ENCODE peak calls at places on chromosome X, in eight cellular contexts. B is MM.1S, L is A549, M is RWPE2, T is lower lobe of right lung, Z is glutamatergic neuron, I is GM13976, N is left ventricle myocardium inferior. H is an unnamed sample.

GRCh38 chrX:100208076-100208475 is 202.0 kb downstream of the PCDH19 start:
- DNase-seq in B (no peak), L (no peak), M (no peak), T (no peak), Z (no peak), I (no peak), N (no peak), H (no peak)

GRCh38 chrX:155334486-155335316 is at the start of gene CLIC2:
- DNase-seq in B (peak), L (peak), M (no peak), T (peak), Z (no peak), I (no peak), N (peak), H (no peak)

GRCh38 chrX:135688137-135688536 is 25.3 kb upstream of the CT45A1 start:
- DNase-seq in B (no peak), L (peak), M (no peak), T (no peak), Z (peak), I (no peak), N (no peak), H (no peak)

GRCh38 chrX:109475174-109475891 is 6.6 kb downstream of the GUCY2F start:
- DNase-seq in B (no peak), L (peak), M (no peak), T (no peak), Z (peak), I (no peak), N (peak), H (peak)

GRCh38 chrX:115535844-115536243 is 25.1 kb upstream of the PLS3 start:
- DNase-seq in B (no peak), L (no peak), M (no peak), T (no peak), Z (no peak), I (no peak), N (no peak), H (no peak)

GRCh38 chrX:39688576-39689373 is 409.0 kb downstream of the BCOR start:
- DNase-seq in B (peak), L (peak), M (no peak), T (peak), Z (peak), I (peak), N (peak), H (peak)

GRCh38 chrX:153874366-153875125 is 11.4 kb downstream of the L1CAM start:
- DNase-seq in B (no peak), L (no peak), M (no peak), T (no peak), Z (no peak), I (no peak), N (no peak), H (no peak)

GRCh38 chrX:155966876-155967275 is 30.6 kb upstream of the IL9R start:
- DNase-seq in B (no peak), L (peak), M (no peak), T (no peak), Z (peak), I (peak), N (no peak), H (peak)

GRCh38 chrX:20063153-20063552 is 53.6 kb downstream of the MAP7D2 start:
- DNase-seq in B (no peak), L (no peak), M (no peak), T (no peak), Z (no peak), I (no peak), N (no peak), H (no peak)

GRCh38 chrX:50941638-50942037 is 31.1 kb downstream of the BMP15 start:
- DNase-seq in B (peak), L (peak), M (no peak), T (no peak), Z (no peak), I (no peak), N (no peak), H (no peak)
- TF ChIP-seq CTCF in B (peak), L (peak), M (peak), T (peak), Z (no peak), I (peak), N (peak), H (peak)

GRCh38 chrX:49177338-49177833 is 5.7 kb downstream of the PLP2 start:
- DNase-seq in B (no peak), L (peak), M (no peak), T (peak), Z (no peak), I (no peak), N (no peak), H (no peak)
- TF ChIP-seq CTCF in B (peak), L (peak), M (no peak), T (peak), Z (no peak), I (no peak), N (no peak), H (no peak)

DNA sequence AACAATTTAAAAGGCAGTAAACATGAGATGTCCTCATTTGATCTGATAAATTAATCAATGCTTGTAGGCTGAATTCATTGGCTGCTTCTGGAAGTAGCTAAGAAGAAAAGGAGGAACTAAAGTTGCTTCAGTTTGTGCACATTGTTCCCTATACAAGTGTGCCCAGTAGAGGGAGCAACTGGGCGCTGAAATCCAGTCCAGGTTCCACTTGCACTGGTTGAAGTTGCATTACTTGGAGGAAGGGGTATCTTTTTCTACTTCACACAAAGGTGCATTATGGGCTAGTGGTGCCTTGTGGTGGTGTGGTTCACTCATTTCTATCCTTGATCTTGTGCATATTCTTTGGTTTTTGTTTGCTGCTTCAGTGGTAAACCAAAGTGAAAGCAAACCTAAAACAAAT is 67.9 kb upstream of the SOX3 start:
- DNase-seq in B (peak), L (peak), M (no peak), T (no peak), Z (peak), I (peak), N (no peak), H (peak)
- TF ChIP-seq CTCF in B (peak), L (peak), M (peak), T (peak), Z (peak), I (peak), N (peak), H (peak)

GRCh38 chrX:44544036-44544435 is 1.4 kb upstream of the FUNDC1 start:
- DNase-seq in B (no peak), L (no peak), M (no peak), T (no peak), Z (no peak), I (no peak), N (no peak), H (no peak)

GRCh38 chrX:44542567-44543325 is at the start of gene FUNDC1:
- DNase-seq in B (peak), L (peak), M (peak), T (peak), Z (peak), I (peak), N (peak), H (peak)
- TF ChIP-seq CTCF in B (peak), L (peak), M (no peak), T (peak), Z (no peak), I (peak), N (peak), H (peak)

DNA sequence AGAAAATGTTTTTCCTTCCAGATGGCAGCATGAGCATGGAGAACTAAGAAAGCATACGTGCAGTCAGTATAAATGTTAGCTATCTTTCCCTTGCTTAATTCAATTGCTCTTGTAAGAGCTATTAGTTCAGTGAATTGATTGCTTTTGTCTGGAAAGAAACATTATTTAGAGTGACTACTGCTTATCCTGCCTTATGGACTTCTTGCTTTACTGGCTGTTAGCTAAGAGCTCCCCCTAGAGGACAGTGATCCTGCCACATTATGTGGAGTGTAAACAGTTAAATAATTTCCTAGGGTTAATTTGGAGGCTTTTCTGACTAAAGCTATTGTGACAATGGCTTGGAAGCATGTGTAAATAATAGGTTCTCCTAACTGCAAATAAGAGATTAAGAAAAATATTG is 1402.4 kb downstream of the FAM133A start:
- DNase-seq in B (peak), L (peak), M (no peak), T (no peak), Z (no peak), I (no peak), N (no peak), H (peak)
- TF ChIP-seq CTCF in B (peak), L (peak), M (peak), T (no peak), Z (peak), I (peak), N (peak), H (peak)

DNA sequence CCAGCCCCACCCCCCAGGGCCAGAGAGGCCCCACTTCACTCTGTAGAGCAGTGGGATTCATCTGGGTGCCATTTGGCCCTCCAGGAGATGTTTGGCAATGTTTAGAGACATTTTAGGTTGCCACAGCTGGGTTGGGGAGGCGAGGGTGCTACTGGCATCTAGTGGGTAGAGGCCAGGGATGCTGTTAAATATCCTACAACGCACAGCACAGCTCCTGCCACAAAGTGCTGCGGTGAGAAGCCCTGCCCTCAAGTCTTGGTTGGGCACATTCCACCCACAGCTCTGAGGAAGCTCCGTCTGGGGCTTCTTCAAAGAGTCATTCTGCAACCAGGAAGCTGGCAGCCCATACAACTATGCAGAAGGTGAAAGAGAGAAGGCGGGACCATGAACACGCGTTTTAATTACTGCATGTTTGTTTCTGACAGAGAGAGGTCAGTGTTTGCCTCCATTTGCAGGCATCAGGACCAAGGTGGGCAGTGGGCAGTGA is 48.1 kb upstream of the FAM9C start:
- DNase-seq in B (no peak), L (no peak), M (no peak), T (peak), Z (no peak), I (peak), N (no peak), H (no peak)
- TF ChIP-seq CTCF in B (no peak), L (no peak), M (no peak), T (no peak), Z (no peak), I (no peak), N (no peak), H (no peak)

GRCh38 chrX:123728001-123728400 is 4.9 kb downstream of the THOC2 start:
- DNase-seq in B (no peak), L (no peak), M (no peak), T (no peak), Z (no peak), I (no peak), N (no peak), H (no peak)

GRCh38 chrX:123728554-123728953 is 4.3 kb downstream of the THOC2 start:
- DNase-seq in B (no peak), L (no peak), M (no peak), T (no peak), Z (no peak), I (no peak), N (no peak), H (no peak)

GRCh38 chrX:123731987-123732678 is 719 bp downstream of the THOC2 start:
- DNase-seq in B (no peak), L (peak), M (no peak), T (no peak), Z (peak), I (no peak), N (no peak), H (peak)

GRCh38 chrX:123732679-123733363 is at the start of gene THOC2:
- DNase-seq in B (peak), L (peak), M (peak), T (peak), Z (peak), I (peak), N (peak), H (peak)

DNA sequence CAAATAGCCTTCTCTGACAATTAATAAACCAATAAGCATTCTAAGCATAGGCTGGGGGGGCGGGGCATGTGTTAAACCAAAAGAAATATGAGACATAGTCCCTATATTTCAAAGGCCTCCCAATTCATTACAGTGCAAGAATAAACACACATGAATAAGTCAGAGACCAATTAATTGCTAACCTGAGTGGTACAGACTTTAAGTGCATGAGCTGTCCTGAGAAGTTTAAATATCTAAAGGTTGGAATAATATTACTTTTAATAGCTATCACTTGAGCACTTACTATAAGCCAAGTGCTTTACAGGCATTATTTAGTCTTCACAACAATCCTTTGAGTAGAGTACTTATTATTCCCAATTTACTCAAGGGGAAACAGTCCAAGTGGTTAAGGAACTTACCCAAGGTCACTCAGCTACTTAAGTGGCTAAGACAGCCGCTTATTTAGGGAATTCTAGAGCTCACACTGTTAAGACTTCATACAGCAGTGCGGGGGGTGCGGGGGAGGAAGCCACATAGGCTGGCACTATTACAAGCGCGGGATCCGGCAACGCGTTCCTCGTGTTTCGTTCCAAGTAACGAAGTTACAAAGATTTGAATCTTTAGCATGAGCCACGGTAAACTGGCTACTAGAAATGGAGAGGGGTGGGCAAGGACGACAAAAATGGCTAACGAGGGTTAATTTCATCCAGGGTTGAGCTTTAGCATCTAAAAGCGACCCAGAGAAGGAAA is 1.4 kb downstream of the THOC2 start:
- DNase-seq in B (no peak), L (no peak), M (no peak), T (peak), Z (no peak), I (no peak), N (no peak), H (no peak)
- TF ChIP-seq CTCF in B (no peak), L (no peak), M (no peak), T (no peak), Z (no peak), I (no peak), N (no peak), H (no peak)

GRCh38 chrX:140505421-140506337 is 810 bp upstream of the SOX3 start:
- DNase-seq in B (no peak), L (no peak), M (no peak), T (no peak), Z (peak), I (peak), N (no peak), H (peak)

GRCh38 chrX:140508958-140509357 is 4.1 kb upstream of the SOX3 start:
- DNase-seq in B (no peak), L (no peak), M (no peak), T (no peak), Z (no peak), I (peak), N (no peak), H (no peak)

GRCh38 chrX:140507223-140507981 is 2.5 kb upstream of the SOX3 start:
- DNase-seq in B (no peak), L (no peak), M (no peak), T (no peak), Z (no peak), I (peak), N (no peak), H (no peak)

GRCh38 chrX:140509468-140510305 is 4.8 kb upstream of the SOX3 start:
- DNase-seq in B (no peak), L (no peak), M (no peak), T (no peak), Z (no peak), I (peak), N (no peak), H (no peak)

GRCh38 chrX:140507982-140508305 is 3.1 kb upstream of the SOX3 start:
- DNase-seq in B (no peak), L (no peak), M (no peak), T (peak), Z (peak), I (peak), N (no peak), H (peak)
- TF ChIP-seq CTCF in B (no peak), L (no peak), M (no peak), T (no peak), Z (no peak), I (no peak), N (peak), H (peak)

DNA sequence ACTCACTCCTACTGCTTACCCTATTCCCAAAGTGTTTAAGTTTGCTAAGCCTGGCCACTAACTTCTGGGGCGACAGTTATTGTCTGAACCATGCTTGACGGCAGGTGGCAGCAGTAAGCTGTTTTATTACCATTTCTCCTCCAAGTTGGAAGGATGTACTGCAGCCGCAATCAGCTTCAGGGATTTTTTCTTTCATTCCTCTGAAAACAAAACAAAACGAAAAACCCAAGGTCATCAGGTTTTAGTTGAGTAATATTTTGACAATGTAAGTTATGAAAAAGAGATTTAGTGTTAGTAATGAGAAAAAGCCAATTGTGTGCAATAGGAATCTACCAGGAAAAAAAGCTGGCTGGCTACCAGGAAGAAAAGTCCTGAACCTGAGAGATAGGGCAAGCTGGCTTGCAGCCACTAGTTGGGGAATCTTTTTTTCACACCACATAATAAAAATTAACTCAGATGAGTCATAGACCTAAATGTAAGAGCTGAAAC is 13.2 kb upstream of the RAB9B start:
- DNase-seq in B (peak), L (peak), M (no peak), T (no peak), Z (peak), I (peak), N (peak), H (peak)
- TF ChIP-seq CTCF in B (peak), L (peak), M (peak), T (peak), Z (peak), I (peak), N (peak), H (peak)

H was measured in neural crest cell.